ENCODE peak calls at places on chromosomes 3 and 15, in seven cellular contexts. U is kidney tubule cell, L is iPS DF 6.9, N is ACHN, J is WTC11, V is GM20000, B is SK-MEL-5. D is an unnamed sample.

GRCh38 chr15:71937650-71938311 is 127.4 kb downstream of the NR2E3 start:
- DNase-seq in U (no peak), L (no peak), N (no peak), J (no peak), V (no peak), B (no peak), D (no peak)

GRCh38 chr3:102715030-102715697 is 280.3 kb downstream of the ZPLD1 start:
- DNase-seq in U (peak; percentile 86), L (no peak), N (peak; percentile 22), J (no peak), V (peak; percentile 42), B (no peak), D (peak; percentile 75)

GRCh38 chr3:143634991-143635390 is 213.3 kb downstream of the SLC9A9 start:
- DNase-seq in U (no peak), L (no peak), N (no peak), J (no peak), V (no peak), B (no peak), D (no peak)

GRCh38 chr15:68829068-68829467 is 8.4 kb upstream of the ANP32A start:
- DNase-seq in U (peak; percentile 18), L (no peak), N (peak; percentile 23), J (no peak), V (peak; percentile 45), B (peak; percentile 92), D (no peak)

GRCh38 chr3:158845748-158846350 is 44.0 kb downstream of the MFSD1 start:
- DNase-seq in U (peak; percentile 47), L (peak; percentile 31), N (peak; percentile 38), J (peak; percentile 22), V (peak; percentile 65), B (peak; percentile 56), D (peak; percentile 22)

GRCh38 chr3:194273396-194274310 is 77.5 kb downstream of the CPN2 start:
- DNase-seq in U (no peak), L (no peak), N (no peak), J (peak; percentile 8), V (no peak), B (no peak), D (no peak)

GRCh38 chr3:9468460-9468859 is 71.0 kb downstream of the SETD5 start:
- DNase-seq in U (peak; percentile 42), L (no peak), N (no peak), J (no peak), V (no peak), B (no peak), D (no peak)

GRCh38 chr3:16741103-16741758 is 136.0 kb upstream of the DAZL start:
- DNase-seq in U (peak; percentile 74), L (no peak), N (peak; percentile 27), J (no peak), V (no peak), B (no peak), D (peak; percentile 43)

GRCh38 chr3:126435456-126436315 is 40.0 kb downstream of the ZXDC start:
- DNase-seq in U (no peak), L (no peak), N (no peak), J (no peak), V (no peak), B (no peak), D (no peak)

GRCh38 chr3:35832140-35832571 is 192.8 kb downstream of the ARPP21 start:
- DNase-seq in U (no peak), L (no peak), N (no peak), J (no peak), V (no peak), B (no peak), D (no peak)